ENCODE peak calls at places on chromosomes 5 and 9, in four cellular contexts. Z is cardiac septum, J is GM04504, T is brain microvascular endothelial cell. R is an unnamed sample.

GRCh38 chr5:157196045-157196444 is 15.4 kb downstream of the ITK start:
- DNase-seq in T (no peak), Z (no peak), J (no peak), R (no peak)

GRCh38 chr5:32217886-32218396 is 43.8 kb upstream of the GOLPH3 start:
- DNase-seq in Z (no peak), J (no peak), T (no peak), R (no peak)

GRCh38 chr5:110686264-110686663 is 40.2 kb downstream of the TMEM232 start:
- DNase-seq in Z (no peak), J (no peak), T (no peak), R (no peak)

GRCh38 chr5:66814146-66814991 is 218.2 kb downstream of the MAST4 start:
- DNase-seq in T (peak), Z (no peak), J (peak), R (no peak)

GRCh38 chr5:112641515-112642110 is 96.1 kb upstream of the APC start:
- DNase-seq in Z (no peak), T (no peak), J (no peak), R (no peak)

GRCh38 chr5:179403426-179404147 is 58.3 kb upstream of the ADAMTS2 start:
- DNase-seq in Z (no peak), J (no peak), T (no peak), R (no peak)

GRCh38 chr9:110125763-110126351 is 82.1 kb downstream of the C9orf152 start:
- DNase-seq in Z (no peak), T (no peak), J (no peak), R (no peak)

GRCh38 chr5:169435506-169436230 is 134.7 kb upstream of the SLIT3 start:
- DNase-seq in Z (no peak), J (peak), T (no peak), R (no peak)

GRCh38 chr5:113663879-113664278 is 150.4 kb downstream of the YTHDC2 start:
- DNase-seq in J (peak), T (peak), Z (no peak), R (no peak)

GRCh38 chr9:121782514-121783110 is 131.2 kb downstream of the DAB2IP start:
- DNase-seq in T (no peak), Z (no peak), J (no peak), R (no peak)

GRCh38 chr5:121366515-121366914 is 485.2 kb upstream of the FTMT start:
- DNase-seq in J (peak), Z (no peak), T (no peak), R (peak)

GRCh38 chr9:27542519-27542918 is 12.9 kb upstream of the MOB3B start:
- DNase-seq in T (no peak), Z (no peak), J (no peak), R (no peak)

GRCh38 chr5:94778712-94779111 is 160.2 kb downstream of the SLF1 start:
- DNase-seq in J (no peak), Z (no peak), T (no peak), R (no peak)

GRCh38 chr5:32711693-32712462 is 757 bp downstream of the NPR3 start:
- DNase-seq in Z (no peak), T (peak), J (peak), R (peak)

GRCh38 chr5:98768160-98769005 is 5.1 kb upstream of the RGMB start:
- DNase-seq in J (no peak), T (peak), Z (no peak), R (peak)

GRCh38 chr5:69261034-69261433 is 26.3 kb downstream of the CDK7 start:
- DNase-seq in T (no peak), Z (no peak), J (no peak), R (no peak)

GRCh38 chr5:177176175-177176704 is 42.7 kb downstream of the NSD1 start:
- DNase-seq in T (no peak), Z (no peak), J (no peak), R (no peak)

GRCh38 chr5:136055612-136056302 is 27.0 kb downstream of the TGFBI start:
- DNase-seq in Z (peak), J (no peak), T (no peak), R (no peak)

GRCh38 chr5:885127-885442 is 7.5 kb downstream of the BRD9 start:
- DNase-seq in T (no peak), J (no peak), Z (no peak), R (no peak)

GRCh38 chr9:120909904-120910303 is 16.7 kb downstream of the TRAF1 start:
- DNase-seq in Z (no peak), T (no peak), J (no peak), R (no peak)

GRCh38 chr9:22208846-22209585 is 199.9 kb upstream of the CDKN2B start:
- DNase-seq in Z (no peak), J (no peak), T (no peak), R (no peak)